ENCODE peak calls at places on chromosomes 12 and 14, in ten cellular contexts. X is suprapubic skin, G is RWPE1, D is fibroblast of pulmonary artery, V is Peyer's patch, N is D721Med, J is hepatocyte, B is glutamatergic neuron, U is B cell, T is fibroblast of mammary gland. E is an unnamed sample.

GRCh38 chr12:103779410-103780092 is 61.5 kb downstream of the NT5DC3 start:
- DNase-seq in N (no peak), J (no peak), V (no peak), T (no peak), X (no peak), G (no peak), D (peak), B (no peak), U (no peak), E (no peak)

GRCh38 chr14:50773632-50774541 is 57.1 kb downstream of the NIN start:
- DNase-seq in D (peak), U (no peak), G (peak), X (no peak), N (peak), V (no peak), B (peak), T (peak), J (peak), E (no peak)

GRCh38 chr12:100675432-100675831 is 101.9 kb downstream of the GAS2L3 start:
- DNase-seq in J (peak), B (no peak), V (no peak), N (no peak), G (no peak), X (no peak), U (no peak), D (peak), T (peak), E (no peak)

GRCh38 chr12:24798335-24798734 is 150.6 kb downstream of the BCAT1 start:
- DNase-seq in G (no peak), X (no peak), V (no peak), N (no peak), J (no peak), T (no peak), D (no peak), U (peak), B (no peak), E (no peak)

GRCh38 chr12:2902287-2902880 is 11.7 kb downstream of the TULP3 start:
- DNase-seq in V (peak), B (no peak), D (peak), U (no peak), X (no peak), G (no peak), J (peak), T (peak), N (no peak), E (no peak)

GRCh38 chr12:28023156-28023887 is 50.8 kb upstream of the PTHLH start:
- DNase-seq in G (peak), B (no peak), V (no peak), X (no peak), D (peak), T (peak), J (no peak), U (no peak), N (no peak), E (no peak)

GRCh38 chr12:34402899-34403705 is 380.8 kb downstream of the ALG10 start:
- DNase-seq in V (peak), B (peak), N (no peak), D (no peak), T (no peak), X (peak), G (no peak), U (no peak), J (no peak), E (no peak)

GRCh38 chr12:75878382-75878720 is 153.2 kb downstream of the PHLDA1 start:
- DNase-seq in T (peak), N (no peak), D (peak), B (no peak), U (no peak), V (no peak), X (no peak), G (peak), J (peak), E (no peak)

GRCh38 chr12:28222081-28222700 is 31.9 kb downstream of the CCDC91 start:
- DNase-seq in J (no peak), V (peak), G (no peak), N (no peak), U (no peak), T (no peak), X (no peak), D (no peak), B (no peak), E (no peak)

GRCh38 chr14:75022655-75023054 is 19.9 kb downstream of the EIF2B2 start:
- DNase-seq in N (no peak), T (no peak), G (peak), U (no peak), D (peak), X (no peak), J (peak), V (no peak), B (peak), E (no peak)

GRCh38 chr14:24952851-24953666 is 96.9 kb downstream of the STXBP6 start:
- DNase-seq in X (no peak), D (no peak), B (peak), N (no peak), J (peak), U (no peak), V (no peak), G (no peak), T (peak), E (no peak)

GRCh38 chr12:50207424-50207823 is 40.3 kb upstream of the CERS5 start:
- DNase-seq in V (no peak), U (no peak), D (no peak), G (no peak), B (no peak), J (no peak), T (no peak), N (no peak), X (no peak), E (no peak)

GRCh38 chr14:22598896-22599244 is 770 bp downstream of the ABHD4 start:
- DNase-seq in X (no peak), J (peak), U (no peak), N (no peak), D (peak), G (peak), T (peak), V (peak), B (no peak), E (no peak)

GRCh38 chr12:59079029-59079428 is 158.7 kb upstream of the LRIG3 start:
- DNase-seq in G (peak), X (no peak), B (no peak), V (no peak), D (no peak), N (no peak), J (no peak), U (no peak), T (no peak), E (no peak)

GRCh38 chr14:95815226-95815690 is 61.4 kb upstream of the TUNAR start:
- DNase-seq in D (no peak), X (no peak), T (no peak), J (no peak), B (no peak), U (no peak), N (no peak), G (no peak), V (no peak), E (no peak)

GRCh38 chr12:105228494-105228893 is 7.5 kb downstream of the APPL2 start:
- DNase-seq in V (no peak), N (no peak), U (no peak), J (no peak), X (no peak), G (no peak), B (no peak), T (peak), D (peak), E (no peak)

GRCh38 chr14:75430526-75430925 is 2.7 kb downstream of the JDP2 start:
- DNase-seq in X (no peak), B (no peak), J (peak), G (no peak), V (no peak), T (peak), U (no peak), N (no peak), D (peak), E (no peak)

GRCh38 chr14:69519253-69519661 is 34.7 kb downstream of the PLEKHD1 start:
- DNase-seq in N (no peak), U (no peak), X (peak), J (peak), D (no peak), G (peak), T (no peak), V (no peak), B (no peak), E (no peak)

GRCh38 chr14:55701638-55702037 is 121.6 kb downstream of the KTN1 start:
- DNase-seq in U (no peak), B (no peak), X (no peak), V (no peak), J (no peak), G (peak), D (peak), N (no peak), T (peak), E (no peak)

GRCh38 chr12:116489116-116489515 is 70.1 kb upstream of the MAP1LC3B2 start:
- DNase-seq in T (no peak), D (no peak), X (no peak), N (no peak), U (no peak), J (no peak), G (no peak), V (no peak), B (no peak), E (no peak)

GRCh38 chr14:50667491-50668007 is 557 bp downstream of the SAV1 start:
- DNase-seq in V (peak), G (no peak), X (peak), N (no peak), T (no peak), J (peak), B (no peak), D (no peak), U (peak), E (no peak)

GRCh38 chr12:48890657-48891418 is 25.2 kb upstream of the RND1 start:
- DNase-seq in U (peak), X (peak), V (peak), B (peak), J (peak), G (peak), T (peak), N (peak), D (peak), E (peak)

GRCh38 chr12:111819191-111820158 is 22.6 kb upstream of the MAPKAPK5 start:
- DNase-seq in D (no peak), V (peak), J (peak), B (no peak), T (no peak), X (no peak), N (no peak), U (no peak), G (no peak), E (no peak)

GRCh38 chr14:68758301-68758700 is 34.6 kb downstream of the ZFP36L1 start:
- DNase-seq in T (no peak), U (no peak), D (no peak), G (no peak), N (no peak), V (no peak), X (no peak), B (no peak), J (no peak), E (no peak)

GRCh38 chr12:49750027-49750977 is 8.9 kb downstream of the TMBIM6 start:
- DNase-seq in U (no peak), B (no peak), G (peak), V (no peak), D (peak), N (no peak), T (peak), J (peak), X (no peak), E (no peak)

GRCh38 chr12:121767525-121768016 is 25.9 kb downstream of the RHOF start:
- DNase-seq in D (peak), T (peak), X (no peak), B (peak), J (no peak), N (peak), G (no peak), U (no peak), V (no peak), E (no peak)

GRCh38 chr14:65704850-65705249 is 292.3 kb downstream of the FUT8 start:
- DNase-seq in G (no peak), N (no peak), D (peak), U (no peak), J (no peak), V (no peak), T (no peak), B (no peak), X (no peak), E (no peak)

GRCh38 chr12:51246254-51246853 is 7.7 kb downstream of the DAZAP2 start:
- DNase-seq in N (no peak), V (no peak), T (peak), X (no peak), U (no peak), G (no peak), J (no peak), D (peak), B (no peak), E (no peak)
- TF ChIP-seq CTCF in N (peak), V (no peak), T (peak), X (no peak), U (no peak), G (no peak), J (peak), D (peak), B (no peak), E (no peak)

GRCh38 chr14:61380984-61381383 is 59.6 kb downstream of the PRKCH start:
- DNase-seq in G (peak), X (no peak), J (no peak), V (no peak), U (no peak), N (no peak), D (no peak), B (no peak), T (no peak), E (no peak)
- TF ChIP-seq CTCF in G (no peak), X (no peak), J (no peak), V (no peak), U (no peak), N (no peak), D (no peak), B (no peak), T (no peak), E (no peak)

GRCh38 chr12:5439333-5439732 is 7.4 kb downstream of the NTF3 start:
- DNase-seq in N (no peak), X (no peak), J (no peak), V (no peak), G (no peak), T (no peak), B (no peak), D (no peak), U (no peak), E (no peak)
- TF ChIP-seq CTCF in N (no peak), X (no peak), J (no peak), V (peak), G (no peak), T (no peak), B (no peak), D (no peak), U (no peak), E (no peak)

GRCh38 chr12:89593873-89594272 is 68.0 kb upstream of the POC1B start:
- DNase-seq in V (no peak), D (no peak), N (no peak), X (no peak), B (no peak), U (no peak), G (no peak), T (no peak), J (no peak), E (no peak)

GRCh38 chr12:89593233-89593632 is 67.4 kb upstream of the POC1B start:
- DNase-seq in T (no peak), D (no peak), G (no peak), J (no peak), B (no peak), N (no peak), X (no peak), U (no peak), V (no peak), E (no peak)

DNA sequence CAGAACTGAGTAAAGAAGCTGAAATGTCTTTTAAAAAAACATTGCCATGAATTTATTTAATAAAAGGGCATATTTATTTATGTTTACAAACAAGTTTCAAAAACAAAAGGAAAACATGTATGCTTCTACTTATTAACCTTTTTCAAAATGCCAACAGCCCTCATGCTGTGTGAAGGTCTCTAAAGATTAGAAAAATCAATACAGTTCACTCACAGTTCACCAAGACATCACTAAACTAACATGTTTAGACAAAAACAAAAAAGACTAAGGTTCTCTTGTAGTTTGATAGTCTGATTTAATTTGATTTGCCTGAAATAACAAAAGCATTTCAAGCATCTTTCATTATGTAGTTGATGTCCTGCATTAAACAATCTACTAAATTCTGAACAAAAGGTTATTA is 63.9 kb upstream of the POC1B start:
- DNase-seq in U (no peak), J (no peak), T (no peak), D (no peak), B (no peak), X (no peak), G (no peak), V (no peak), N (no peak), E (no peak)
- TF ChIP-seq CTCF in U (no peak), J (no peak), T (no peak), D (no peak), B (no peak), X (no peak), G (no peak), V (no peak), N (no peak), E (no peak)

DNA sequence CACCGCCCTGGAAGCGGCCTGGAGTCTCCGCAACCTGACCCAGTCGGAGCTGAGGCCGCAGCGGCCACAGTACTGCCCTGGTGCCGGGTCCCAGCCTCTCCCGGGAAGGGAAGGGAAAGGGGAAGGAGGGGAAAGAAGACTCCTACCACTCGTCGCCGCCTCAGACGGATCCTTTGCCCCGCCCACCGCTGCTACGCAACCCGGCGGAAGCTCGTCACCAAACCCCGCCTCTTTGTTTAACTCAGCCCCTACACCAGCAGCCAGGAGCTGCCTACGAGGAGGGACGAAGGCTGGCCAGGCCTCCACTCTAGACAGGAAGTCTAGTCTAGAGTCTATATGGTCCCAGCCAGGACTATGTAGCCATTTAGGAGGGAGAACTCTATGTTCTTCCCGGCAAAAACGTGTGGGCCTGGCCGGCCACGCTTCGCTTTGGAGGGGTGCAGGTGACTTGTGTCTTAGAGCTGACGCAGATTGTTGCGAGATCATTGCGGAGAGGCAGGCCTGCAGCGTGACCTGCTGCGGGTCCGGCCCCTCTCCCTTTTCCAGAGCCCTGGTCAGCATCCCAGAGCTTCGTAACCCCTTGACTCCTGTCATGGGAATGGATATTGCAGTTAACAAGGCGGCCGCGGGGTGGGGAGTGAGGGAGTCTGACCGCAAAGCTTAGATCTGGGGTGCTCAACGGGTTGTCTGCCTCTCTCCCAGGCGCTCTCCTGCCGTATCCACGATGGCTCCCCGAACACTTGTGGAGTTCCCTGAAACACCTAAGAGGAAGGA is at the start of gene RNF41:
- DNase-seq in N (peak), T (peak), U (peak), G (peak), B (peak), X (peak), V (peak), J (peak), D (peak), E (peak)
- TF ChIP-seq CTCF in N (no peak), T (no peak), U (no peak), G (no peak), B (peak), X (no peak), V (peak), J (no peak), D (no peak), E (no peak)